ENCODE peak calls at places on chromosomes 11 and 22, in eight cellular contexts. One of them, this sample, is unnamed.

GRCh38 chr11:128776088-128776433 is 82.2 kb downstream of the FLI1 start:
- DNase-seq in nephron progenitor cell: no peak
- DNase-seq in NCI-H526 treated with DMSO at 0.1 percent for 48 hours: no peak
- DNase-seq in NCI-H2171 treated with DMSO at 0.1 percent for 48 hours: no peak
- DNase-seq in pancreas: no peak
- DNase-seq in stimulated activated CD4-positive, alpha-beta T cell treated with anti-CD3 and anti-CD28 coated beads, Interleukin-2, amount 100 ng/mL, for 48 hours: no peak
- DNase-seq in DMS79 treated with DMSO at 0.1 percent for 48 hours: no peak
- DNase-seq in LoVo: no peak
- DNase-seq in this sample: no peak

GRCh38 chr11:63427971-63428508 is 58.5 kb downstream of the SLC22A9 start:
- DNase-seq in nephron progenitor cell: no peak
- DNase-seq in NCI-H526 treated with DMSO at 0.1 percent for 48 hours: no peak
- DNase-seq in NCI-H2171 treated with DMSO at 0.1 percent for 48 hours: no peak
- DNase-seq in pancreas: no peak
- DNase-seq in stimulated activated CD4-positive, alpha-beta T cell treated with anti-CD3 and anti-CD28 coated beads, Interleukin-2, amount 100 ng/mL, for 48 hours: no peak
- DNase-seq in DMS79 treated with DMSO at 0.1 percent for 48 hours: no peak
- DNase-seq in LoVo: no peak
- DNase-seq in this sample: no peak

GRCh38 chr11:6925636-6926207 is 504 bp upstream of the ZNF215 start:
- DNase-seq in nephron progenitor cell: no peak
- DNase-seq in NCI-H526 treated with DMSO at 0.1 percent for 48 hours: no peak
- DNase-seq in NCI-H2171 treated with DMSO at 0.1 percent for 48 hours: no peak
- DNase-seq in pancreas: no peak
- DNase-seq in stimulated activated CD4-positive, alpha-beta T cell treated with anti-CD3 and anti-CD28 coated beads, Interleukin-2, amount 100 ng/mL, for 48 hours: no peak
- DNase-seq in DMS79 treated with DMSO at 0.1 percent for 48 hours: no peak
- DNase-seq in LoVo: peak; percentile 9
- DNase-seq in this sample: no peak

GRCh38 chr11:95693298-95693697 is 96.3 kb downstream of the FAM76B start:
- DNase-seq in nephron progenitor cell: no peak
- DNase-seq in NCI-H526 treated with DMSO at 0.1 percent for 48 hours: no peak
- DNase-seq in NCI-H2171 treated with DMSO at 0.1 percent for 48 hours: no peak
- DNase-seq in pancreas: no peak
- DNase-seq in stimulated activated CD4-positive, alpha-beta T cell treated with anti-CD3 and anti-CD28 coated beads, Interleukin-2, amount 100 ng/mL, for 48 hours: no peak
- DNase-seq in DMS79 treated with DMSO at 0.1 percent for 48 hours: no peak
- DNase-seq in LoVo: no peak
- DNase-seq in this sample: no peak

GRCh38 chr22:33871935-33872334 is 48.3 kb downstream of the LARGE1 start:
- DNase-seq in nephron progenitor cell: no peak
- DNase-seq in NCI-H526 treated with DMSO at 0.1 percent for 48 hours: no peak
- DNase-seq in NCI-H2171 treated with DMSO at 0.1 percent for 48 hours: no peak
- DNase-seq in pancreas: no peak
- DNase-seq in stimulated activated CD4-positive, alpha-beta T cell treated with anti-CD3 and anti-CD28 coated beads, Interleukin-2, amount 100 ng/mL, for 48 hours: no peak
- DNase-seq in DMS79 treated with DMSO at 0.1 percent for 48 hours: no peak
- DNase-seq in LoVo: no peak
- DNase-seq in this sample: no peak

GRCh38 chr11:100908746-100909145 is 220.9 kb downstream of the PGR start:
- DNase-seq in nephron progenitor cell: no peak
- DNase-seq in NCI-H526 treated with DMSO at 0.1 percent for 48 hours: peak; percentile 95
- DNase-seq in NCI-H2171 treated with DMSO at 0.1 percent for 48 hours: no peak
- DNase-seq in pancreas: no peak
- DNase-seq in stimulated activated CD4-positive, alpha-beta T cell treated with anti-CD3 and anti-CD28 coated beads, Interleukin-2, amount 100 ng/mL, for 48 hours: no peak
- DNase-seq in DMS79 treated with DMSO at 0.1 percent for 48 hours: no peak
- DNase-seq in LoVo: no peak
- DNase-seq in this sample: no peak

GRCh38 chr22:22855617-22856308 is 31.9 kb upstream of the IGLL5 start:
- DNase-seq in nephron progenitor cell: peak; percentile 70
- DNase-seq in NCI-H526 treated with DMSO at 0.1 percent for 48 hours: no peak
- DNase-seq in NCI-H2171 treated with DMSO at 0.1 percent for 48 hours: no peak
- DNase-seq in pancreas: no peak
- DNase-seq in stimulated activated CD4-positive, alpha-beta T cell treated with anti-CD3 and anti-CD28 coated beads, Interleukin-2, amount 100 ng/mL, for 48 hours: no peak
- DNase-seq in DMS79 treated with DMSO at 0.1 percent for 48 hours: no peak
- DNase-seq in LoVo: no peak
- DNase-seq in this sample: no peak

GRCh38 chr22:24845036-24845918 is 39.3 kb downstream of the SGSM1 start:
- DNase-seq in nephron progenitor cell: no peak
- DNase-seq in NCI-H526 treated with DMSO at 0.1 percent for 48 hours: no peak
- DNase-seq in NCI-H2171 treated with DMSO at 0.1 percent for 48 hours: no peak
- DNase-seq in pancreas: no peak
- DNase-seq in stimulated activated CD4-positive, alpha-beta T cell treated with anti-CD3 and anti-CD28 coated beads, Interleukin-2, amount 100 ng/mL, for 48 hours: no peak
- DNase-seq in DMS79 treated with DMSO at 0.1 percent for 48 hours: no peak
- DNase-seq in LoVo: no peak
- DNase-seq in this sample: no peak

GRCh38 chr22:24187731-24188644 is 6.7 kb downstream of the SUSD2 start:
- DNase-seq in nephron progenitor cell: no peak
- DNase-seq in NCI-H526 treated with DMSO at 0.1 percent for 48 hours: no peak
- DNase-seq in NCI-H2171 treated with DMSO at 0.1 percent for 48 hours: no peak
- DNase-seq in pancreas: peak; percentile 49
- DNase-seq in stimulated activated CD4-positive, alpha-beta T cell treated with anti-CD3 and anti-CD28 coated beads, Interleukin-2, amount 100 ng/mL, for 48 hours: no peak
- DNase-seq in DMS79 treated with DMSO at 0.1 percent for 48 hours: no peak
- DNase-seq in LoVo: no peak
- DNase-seq in this sample: no peak

GRCh38 chr11:839875-840617 is 2.3 kb downstream of the POLR2L start:
- DNase-seq in nephron progenitor cell: no peak
- DNase-seq in NCI-H526 treated with DMSO at 0.1 percent for 48 hours: no peak
- DNase-seq in NCI-H2171 treated with DMSO at 0.1 percent for 48 hours: no peak
- DNase-seq in pancreas: no peak
- DNase-seq in stimulated activated CD4-positive, alpha-beta T cell treated with anti-CD3 and anti-CD28 coated beads, Interleukin-2, amount 100 ng/mL, for 48 hours: no peak
- DNase-seq in DMS79 treated with DMSO at 0.1 percent for 48 hours: no peak
- DNase-seq in LoVo: no peak
- DNase-seq in this sample: no peak

GRCh38 chr11:36095716-36096115 is 151.9 kb downstream of the LDLRAD3 start:
- DNase-seq in nephron progenitor cell: no peak
- DNase-seq in NCI-H526 treated with DMSO at 0.1 percent for 48 hours: no peak
- DNase-seq in NCI-H2171 treated with DMSO at 0.1 percent for 48 hours: no peak
- DNase-seq in pancreas: no peak
- DNase-seq in stimulated activated CD4-positive, alpha-beta T cell treated with anti-CD3 and anti-CD28 coated beads, Interleukin-2, amount 100 ng/mL, for 48 hours: no peak
- DNase-seq in DMS79 treated with DMSO at 0.1 percent for 48 hours: no peak
- DNase-seq in LoVo: no peak
- DNase-seq in this sample: no peak

GRCh38 chr11:114180301-114181055 is 115.7 kb upstream of the NNMT start:
- DNase-seq in nephron progenitor cell: no peak
- DNase-seq in NCI-H526 treated with DMSO at 0.1 percent for 48 hours: peak; percentile 84
- DNase-seq in NCI-H2171 treated with DMSO at 0.1 percent for 48 hours: no peak
- DNase-seq in pancreas: no peak
- DNase-seq in stimulated activated CD4-positive, alpha-beta T cell treated with anti-CD3 and anti-CD28 coated beads, Interleukin-2, amount 100 ng/mL, for 48 hours: no peak
- DNase-seq in DMS79 treated with DMSO at 0.1 percent for 48 hours: peak; percentile 53
- DNase-seq in LoVo: peak; percentile 11
- DNase-seq in this sample: peak; percentile 42

GRCh38 chr11:75582935-75583709 is 21.1 kb downstream of the SERPINH1 start:
- DNase-seq in nephron progenitor cell: peak; percentile 80
- DNase-seq in NCI-H526 treated with DMSO at 0.1 percent for 48 hours: peak; percentile 36
- DNase-seq in NCI-H2171 treated with DMSO at 0.1 percent for 48 hours: peak; percentile 36
- DNase-seq in pancreas: peak; percentile 82
- DNase-seq in stimulated activated CD4-positive, alpha-beta T cell treated with anti-CD3 and anti-CD28 coated beads, Interleukin-2, amount 100 ng/mL, for 48 hours: peak; percentile 53
- DNase-seq in DMS79 treated with DMSO at 0.1 percent for 48 hours: peak; percentile 72
- DNase-seq in LoVo: peak; percentile 76
- DNase-seq in this sample: peak; percentile 72

GRCh38 chr11:14029971-14030531 is 67.5 kb downstream of the SPON1 start:
- DNase-seq in nephron progenitor cell: no peak
- DNase-seq in NCI-H526 treated with DMSO at 0.1 percent for 48 hours: no peak
- DNase-seq in NCI-H2171 treated with DMSO at 0.1 percent for 48 hours: no peak
- DNase-seq in pancreas: peak; percentile 71
- DNase-seq in stimulated activated CD4-positive, alpha-beta T cell treated with anti-CD3 and anti-CD28 coated beads, Interleukin-2, amount 100 ng/mL, for 48 hours: no peak
- DNase-seq in DMS79 treated with DMSO at 0.1 percent for 48 hours: peak; percentile 5
- DNase-seq in LoVo: no peak
- DNase-seq in this sample: peak; percentile 86

GRCh38 chr11:16739326-16739875 is 954 bp downstream of the C11orf58 start:
- DNase-seq in nephron progenitor cell: no peak
- DNase-seq in NCI-H526 treated with DMSO at 0.1 percent for 48 hours: peak; percentile 57
- DNase-seq in NCI-H2171 treated with DMSO at 0.1 percent for 48 hours: no peak
- DNase-seq in pancreas: no peak
- DNase-seq in stimulated activated CD4-positive, alpha-beta T cell treated with anti-CD3 and anti-CD28 coated beads, Interleukin-2, amount 100 ng/mL, for 48 hours: no peak
- DNase-seq in DMS79 treated with DMSO at 0.1 percent for 48 hours: peak; percentile 70
- DNase-seq in LoVo: no peak
- DNase-seq in this sample: peak; percentile 36

GRCh38 chr22:42156597-42156996 is 26.0 kb upstream of the CYP2D6 start:
- DNase-seq in nephron progenitor cell: no peak
- DNase-seq in NCI-H526 treated with DMSO at 0.1 percent for 48 hours: no peak
- DNase-seq in NCI-H2171 treated with DMSO at 0.1 percent for 48 hours: no peak
- DNase-seq in pancreas: no peak
- DNase-seq in stimulated activated CD4-positive, alpha-beta T cell treated with anti-CD3 and anti-CD28 coated beads, Interleukin-2, amount 100 ng/mL, for 48 hours: no peak
- DNase-seq in DMS79 treated with DMSO at 0.1 percent for 48 hours: no peak
- DNase-seq in LoVo: no peak
- DNase-seq in this sample: no peak

GRCh38 chr11:24833598-24833997 is 336.7 kb downstream of the LUZP2 start:
- DNase-seq in nephron progenitor cell: no peak
- DNase-seq in NCI-H526 treated with DMSO at 0.1 percent for 48 hours: no peak
- DNase-seq in NCI-H2171 treated with DMSO at 0.1 percent for 48 hours: no peak
- DNase-seq in pancreas: no peak
- DNase-seq in stimulated activated CD4-positive, alpha-beta T cell treated with anti-CD3 and anti-CD28 coated beads, Interleukin-2, amount 100 ng/mL, for 48 hours: no peak
- DNase-seq in DMS79 treated with DMSO at 0.1 percent for 48 hours: no peak
- DNase-seq in LoVo: no peak
- DNase-seq in this sample: no peak

GRCh38 chr11:106461839-106462545 is 384.5 kb downstream of the AASDHPPT start:
- DNase-seq in nephron progenitor cell: no peak
- DNase-seq in NCI-H526 treated with DMSO at 0.1 percent for 48 hours: no peak
- DNase-seq in NCI-H2171 treated with DMSO at 0.1 percent for 48 hours: no peak
- DNase-seq in pancreas: no peak
- DNase-seq in stimulated activated CD4-positive, alpha-beta T cell treated with anti-CD3 and anti-CD28 coated beads, Interleukin-2, amount 100 ng/mL, for 48 hours: no peak
- DNase-seq in DMS79 treated with DMSO at 0.1 percent for 48 hours: no peak
- DNase-seq in LoVo: peak; percentile 44
- DNase-seq in this sample: no peak

GRCh38 chr22:22882033-22882717 is 5.4 kb upstream of the IGLL5 start:
- DNase-seq in nephron progenitor cell: no peak
- DNase-seq in NCI-H526 treated with DMSO at 0.1 percent for 48 hours: no peak
- DNase-seq in NCI-H2171 treated with DMSO at 0.1 percent for 48 hours: no peak
- DNase-seq in pancreas: no peak
- DNase-seq in stimulated activated CD4-positive, alpha-beta T cell treated with anti-CD3 and anti-CD28 coated beads, Interleukin-2, amount 100 ng/mL, for 48 hours: no peak
- DNase-seq in DMS79 treated with DMSO at 0.1 percent for 48 hours: no peak
- DNase-seq in LoVo: no peak
- DNase-seq in this sample: no peak

GRCh38 chr22:38760477-38761201 is 4.8 kb upstream of the SUN2 start:
- DNase-seq in nephron progenitor cell: no peak
- DNase-seq in NCI-H526 treated with DMSO at 0.1 percent for 48 hours: no peak
- DNase-seq in NCI-H2171 treated with DMSO at 0.1 percent for 48 hours: peak; percentile 93
- DNase-seq in pancreas: no peak
- DNase-seq in stimulated activated CD4-positive, alpha-beta T cell treated with anti-CD3 and anti-CD28 coated beads, Interleukin-2, amount 100 ng/mL, for 48 hours: no peak
- DNase-seq in DMS79 treated with DMSO at 0.1 percent for 48 hours: peak; percentile 18
- DNase-seq in LoVo: no peak
- DNase-seq in this sample: no peak

GRCh38 chr11:35953081-35953480 is 9.2 kb downstream of the LDLRAD3 start:
- DNase-seq in nephron progenitor cell: peak; percentile 8
- DNase-seq in NCI-H526 treated with DMSO at 0.1 percent for 48 hours: no peak
- DNase-seq in NCI-H2171 treated with DMSO at 0.1 percent for 48 hours: no peak
- DNase-seq in pancreas: no peak
- DNase-seq in stimulated activated CD4-positive, alpha-beta T cell treated with anti-CD3 and anti-CD28 coated beads, Interleukin-2, amount 100 ng/mL, for 48 hours: no peak
- DNase-seq in DMS79 treated with DMSO at 0.1 percent for 48 hours: no peak
- DNase-seq in LoVo: no peak
- DNase-seq in this sample: no peak

GRCh38 chr22:46070722-46071450 is 79.4 kb upstream of the PPARA start:
- DNase-seq in nephron progenitor cell: peak; percentile 60
- DNase-seq in NCI-H526 treated with DMSO at 0.1 percent for 48 hours: no peak
- DNase-seq in NCI-H2171 treated with DMSO at 0.1 percent for 48 hours: peak; percentile 81
- DNase-seq in pancreas: peak; percentile 88
- DNase-seq in stimulated activated CD4-positive, alpha-beta T cell treated with anti-CD3 and anti-CD28 coated beads, Interleukin-2, amount 100 ng/mL, for 48 hours: peak; percentile 42
- DNase-seq in DMS79 treated with DMSO at 0.1 percent for 48 hours: no peak
- DNase-seq in LoVo: peak; percentile 72
- DNase-seq in this sample: peak; percentile 81

GRCh38 chr11:128498846-128499245 is 88.5 kb downstream of the ETS1 start:
- DNase-seq in nephron progenitor cell: no peak
- DNase-seq in NCI-H526 treated with DMSO at 0.1 percent for 48 hours: no peak
- DNase-seq in NCI-H2171 treated with DMSO at 0.1 percent for 48 hours: no peak
- DNase-seq in pancreas: no peak
- DNase-seq in stimulated activated CD4-positive, alpha-beta T cell treated with anti-CD3 and anti-CD28 coated beads, Interleukin-2, amount 100 ng/mL, for 48 hours: no peak
- DNase-seq in DMS79 treated with DMSO at 0.1 percent for 48 hours: peak; percentile 34
- DNase-seq in LoVo: no peak
- DNase-seq in this sample: no peak